ENCODE peak calls at places on chromosomes 7 and 10, in nine cellular contexts. F, J, L, Q, I, C, O, U and K are unnamed samples. For H3K9me3, the result is how much of the 10 kb centered on the place peaks cover.

GRCh38 chr10:128280271-128280670 is 154.0 kb upstream of the MKI67 start:
- DNase-seq in F (no peak), J (no peak), L (no peak), Q (no peak), I (no peak), C (no peak), O (no peak), U (no peak), K (no peak)

GRCh38 chr10:117198088-117198487 is 799 bp downstream of the KCNK18 start:
- DNase-seq in F (no peak), J (no peak), L (no peak), Q (no peak), I (no peak), C (no peak), O (no peak), U (no peak), K (no peak)

GRCh38 chr10:44010873-44011602 is 362.4 kb upstream of the ZNF32 start:
- DNase-seq in F (no peak), J (no peak), L (peak), Q (peak), I (no peak), C (no peak), O (no peak), U (no peak), K (no peak)

GRCh38 chr10:98295907-98296306 is 27.9 kb upstream of the LOXL4 start:
- DNase-seq in F (peak), J (no peak), L (peak), Q (no peak), I (no peak), C (peak), O (no peak), U (no peak), K (no peak)

GRCh38 chr10:102604379-102604960 is 39.8 kb upstream of the TRIM8 start:
- DNase-seq in F (no peak), J (no peak), L (peak), Q (peak), I (peak), C (peak), O (no peak), U (peak), K (no peak)

GRCh38 chr10:88456730-88457129 is 126.4 kb downstream of the RNLS start:
- DNase-seq in F (no peak), J (no peak), L (no peak), Q (no peak), I (no peak), C (peak), O (no peak), U (no peak), K (no peak)

GRCh38 chr10:89073719-89074118 is 83.1 kb downstream of the FAS start:
- DNase-seq in F (no peak), J (no peak), L (no peak), Q (no peak), I (no peak), C (peak), O (no peak), U (no peak), K (no peak)

GRCh38 chr7:103121641-103122040 is 27.3 kb downstream of the NAPEPLD start:
- DNase-seq in F (no peak), J (no peak), L (no peak), Q (no peak), I (no peak), C (no peak), O (no peak), U (no peak), K (no peak)

DNA sequence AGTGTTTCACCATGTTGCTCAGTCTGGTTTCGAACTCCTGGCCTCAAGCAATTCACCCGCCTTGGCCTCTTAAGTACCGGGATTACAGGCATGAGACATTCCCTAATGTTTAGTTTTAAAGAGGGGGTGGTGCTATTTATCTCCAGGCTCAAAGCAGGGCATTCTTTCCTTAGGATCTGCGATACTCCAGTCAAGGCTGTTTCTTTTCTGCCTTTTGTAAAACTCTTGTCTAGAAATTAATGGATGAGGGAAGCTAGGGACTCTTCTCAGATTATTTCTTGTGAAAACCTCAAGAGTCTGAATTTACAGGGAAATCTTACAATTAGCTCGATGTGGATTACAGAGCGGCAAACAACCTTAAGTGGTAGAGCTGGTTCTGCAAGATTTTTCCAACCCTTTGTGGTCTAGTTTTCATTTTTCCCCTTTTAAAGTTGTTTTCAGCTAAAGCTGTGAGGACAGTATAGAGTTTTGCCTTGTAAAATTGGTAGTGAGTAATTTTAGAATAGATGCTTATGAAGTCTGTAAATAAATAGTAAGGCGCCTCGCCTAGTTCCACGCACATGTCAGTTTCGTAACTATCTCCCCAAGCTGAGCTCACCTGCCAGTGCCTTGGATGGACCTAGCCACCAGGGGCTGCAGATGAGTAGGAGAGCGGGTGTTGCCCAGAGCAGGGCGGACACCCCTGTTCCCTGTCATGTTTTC is 53.1 kb downstream of the CUX1 start:
- DNase-seq in F (no peak), J (no peak), L (peak), Q (peak), I (peak), C (peak), O (peak), U (peak), K (no peak)
- H3K9me3 ChIP-seq in F (under half), J (under half), L (under half), Q (under half), I (under half), C (under half), O (under half), U (under half), K (under half)

DNA sequence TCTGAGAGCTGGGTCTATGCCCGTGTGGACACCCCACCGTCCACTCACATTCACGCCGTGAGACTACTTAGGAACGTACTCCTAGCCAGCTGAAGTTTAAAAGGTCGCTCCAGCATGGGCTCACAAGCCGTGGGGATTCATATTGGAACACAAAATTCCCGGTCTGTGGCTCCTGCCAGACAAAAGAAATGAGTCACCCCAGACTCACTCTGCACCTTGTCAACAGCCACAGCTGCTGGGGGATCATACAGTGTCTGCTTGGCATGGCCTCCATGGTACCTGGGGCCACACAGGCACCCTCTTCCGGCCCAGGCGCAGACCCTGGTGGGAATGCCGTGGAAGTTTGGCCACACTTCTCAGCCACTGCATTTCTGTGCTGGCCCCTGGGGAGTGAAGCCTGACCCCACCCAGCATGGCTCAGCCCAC is 228.4 kb downstream of the DNAJB6 start:
- DNase-seq in F (no peak), J (no peak), L (peak), Q (no peak), I (peak), C (no peak), O (no peak), U (no peak), K (no peak)
- H3K9me3 ChIP-seq in F (under half), J (under half), L (under half), Q (under half), I (under half), C (under half), O (under half), U (under half), K (under half)

GRCh38 chr10:37816290-37816689 is 41.1 kb downstream of the ZNF248 start:
- DNase-seq in F (no peak), J (no peak), L (no peak), Q (no peak), I (no peak), C (no peak), O (no peak), U (no peak), K (no peak)

GRCh38 chr10:37819797-37820196 is 37.6 kb downstream of the ZNF248 start:
- DNase-seq in F (no peak), J (no peak), L (no peak), Q (no peak), I (no peak), C (no peak), O (no peak), U (no peak), K (no peak)

GRCh38 chr10:37826806-37827205 is 30.6 kb downstream of the ZNF248 start:
- DNase-seq in F (no peak), J (no peak), L (no peak), Q (no peak), I (no peak), C (no peak), O (no peak), U (no peak), K (no peak)

DNA sequence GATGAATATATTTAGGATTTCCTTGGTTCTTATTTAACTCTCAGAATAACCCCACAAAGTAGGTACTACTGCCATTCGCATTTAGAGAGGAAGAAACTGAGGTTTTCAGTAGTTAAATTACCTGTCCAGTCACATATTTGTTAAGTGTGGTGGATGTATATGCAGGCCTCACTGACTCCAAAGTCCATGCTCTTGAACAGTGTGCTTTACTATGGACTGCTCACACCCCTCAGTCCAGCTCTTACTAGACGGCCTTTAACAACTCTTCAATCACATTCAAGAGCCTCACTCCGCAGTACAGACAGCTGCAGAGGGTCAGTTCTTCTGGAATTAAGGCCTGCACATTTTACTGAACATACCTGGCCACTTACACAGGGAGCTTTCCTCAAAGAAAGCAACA is 36.2 kb downstream of the ZNF248 start:
- DNase-seq in F (no peak), J (no peak), L (no peak), Q (no peak), I (no peak), C (no peak), O (no peak), U (no peak), K (no peak)
- H3K9me3 ChIP-seq in F (half or more), J (half or more), L (under half), Q (under half), I (under half), C (under half), O (under half), U (half or more), K (under half)

DNA sequence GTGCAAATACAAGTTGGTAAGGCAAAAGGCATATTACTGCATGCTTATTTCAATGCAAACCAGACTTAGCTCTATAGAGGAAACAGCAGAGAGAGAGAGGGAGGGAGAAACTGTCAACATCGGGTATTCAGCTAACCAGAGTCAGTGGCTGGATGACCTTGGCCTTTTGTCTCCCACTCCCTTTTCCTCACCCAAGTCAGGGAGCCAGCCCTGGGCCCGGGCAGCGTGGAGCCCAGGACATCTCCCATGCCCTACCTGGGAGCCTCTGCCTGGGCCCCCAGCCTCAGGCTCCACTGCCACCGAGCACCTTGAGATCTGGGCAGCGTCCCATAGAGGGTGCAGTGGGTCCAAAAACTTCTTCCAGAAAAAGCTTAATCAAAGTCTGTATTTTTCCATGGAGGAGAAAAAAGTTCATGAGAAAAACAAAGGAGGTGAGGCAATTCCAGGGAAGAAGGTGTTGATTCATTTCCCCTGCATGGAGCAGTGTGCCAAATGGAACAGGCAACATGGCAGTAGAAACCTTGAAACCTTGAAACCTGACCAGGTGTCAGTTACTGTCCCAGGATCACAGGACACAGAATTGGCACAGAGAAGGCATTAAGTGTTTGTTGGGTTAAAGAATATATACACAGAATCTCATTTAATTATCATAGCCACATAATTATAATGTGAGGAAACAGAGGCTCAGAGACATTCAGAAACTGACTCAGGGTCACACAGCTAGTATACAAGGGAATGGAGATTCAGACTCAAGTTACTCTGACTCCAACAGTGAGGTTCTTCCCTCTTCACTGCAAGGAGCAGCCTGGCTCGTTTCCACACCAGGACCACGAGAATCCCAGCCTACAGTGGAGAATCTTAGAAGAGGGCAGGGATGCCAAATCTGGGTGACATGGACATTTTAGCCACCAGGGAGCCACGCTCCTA is 5.8 kb upstream of the NCOA4 start:
- DNase-seq in F (no peak), J (no peak), L (no peak), Q (no peak), I (no peak), C (no peak), O (no peak), U (no peak), K (no peak)
- H3K9me3 ChIP-seq in F (under half), J (under half), L (under half), Q (under half), I (under half), C (under half), O (under half), U (under half), K (under half)

DNA sequence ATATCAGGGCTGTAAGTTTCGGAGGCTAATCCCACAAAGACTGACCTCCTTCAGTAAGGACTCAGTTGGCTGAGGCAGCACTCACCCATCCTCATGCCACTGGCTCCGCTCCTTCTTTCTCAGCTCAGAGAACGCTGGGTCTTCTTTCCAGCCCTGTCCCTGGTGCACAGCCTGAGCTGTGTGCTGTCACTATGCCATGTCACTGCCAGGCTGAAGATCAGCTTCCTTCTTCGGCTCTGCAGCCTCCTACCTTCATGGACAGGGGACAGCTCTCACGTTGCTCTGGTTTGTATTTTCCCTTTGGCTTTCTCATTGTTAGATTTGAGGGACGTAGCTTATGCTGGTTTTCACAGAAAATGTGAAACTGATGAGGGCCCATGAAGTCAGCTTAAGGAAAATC is 437.3 kb downstream of the GLRX3 start:
- DNase-seq in F (no peak), J (no peak), L (no peak), Q (no peak), I (no peak), C (no peak), O (no peak), U (no peak), K (no peak)
- H3K9me3 ChIP-seq in F (under half), J (under half), L (under half), Q (under half), I (under half), C (under half), O (under half), U (under half), K (under half)

DNA sequence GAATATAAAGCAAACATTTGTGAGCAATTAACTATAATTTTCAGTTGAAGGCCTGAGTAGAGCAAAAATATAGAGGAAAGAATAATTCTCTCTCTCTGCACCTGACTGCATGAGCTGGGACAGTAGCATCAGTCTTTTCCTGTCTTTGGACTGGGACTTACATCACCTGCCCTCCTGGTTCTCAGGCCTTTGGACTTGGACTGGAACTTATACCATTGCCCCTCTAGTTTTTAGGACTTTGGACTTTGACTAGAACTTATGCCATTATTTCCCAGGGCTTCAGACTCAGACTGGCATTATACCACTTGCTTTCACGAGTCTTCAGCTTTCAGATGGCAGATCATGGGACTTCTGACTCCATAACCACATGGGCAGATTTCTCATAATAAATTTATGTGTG is 81.0 kb upstream of the SLC25A13 start:
- DNase-seq in F (no peak), J (no peak), L (no peak), Q (no peak), I (no peak), C (no peak), O (no peak), U (no peak), K (no peak)
- H3K9me3 ChIP-seq in F (under half), J (under half), L (under half), Q (under half), I (under half), C (under half), O (under half), U (under half), K (under half)